ENCODE peak calls at places on chromosome 20, in ten cellular contexts. Y is left colon; F is SK-MEL-5; J is activated CD4-positive, alpha-beta T cell treated with anti-CD3 and anti-CD28 coated beads, Interleukin-2, amount 50 U/mL, for 1 hour; N is effector CD8-positive, alpha-beta T cell; E is stimulated activated CD4-positive, alpha-beta T cell treated with anti-CD3 and anti-CD28 coated beads, Interleukin-15, amount 100 ng/mL, for 24 hours; A is NCI-H774; L is T-helper 2 cell; W is hippocampal formation; D is NCI-H748 treated with DMSO at 0.1 percent for 48 hours. V is an unnamed sample.

GRCh38 chr20:44747166-44748004 is 1.7 kb downstream of the KCNK15 start:
- DNase-seq in D (peak), J (peak), N (peak), W (peak), A (peak), Y (peak), F (peak), E (peak), L (no peak), V (peak)

GRCh38 chr20:23145281-23145700 is 59.2 kb upstream of the CD93 start:
- DNase-seq in F (no peak), E (no peak), N (no peak), Y (no peak), A (no peak), W (no peak), J (no peak), L (no peak), D (no peak), V (no peak)

GRCh38 chr20:10555865-10556308 is 117.9 kb downstream of the JAG1 start:
- DNase-seq in Y (no peak), F (no peak), N (no peak), D (no peak), W (no peak), E (no peak), J (no peak), A (no peak), L (no peak), V (no peak)

GRCh38 chr20:33995053-33995816 is 1.5 kb downstream of the RALY start:
- DNase-seq in L (no peak), D (no peak), W (no peak), J (no peak), Y (no peak), N (no peak), E (no peak), A (no peak), F (peak), V (no peak)

GRCh38 chr20:9660236-9660868 is 146.0 kb downstream of the LAMP5 start:
- DNase-seq in Y (no peak), J (no peak), L (no peak), E (peak), F (peak), D (no peak), N (no peak), W (no peak), A (no peak), V (no peak)

GRCh38 chr20:38229376-38230252 is 30.9 kb downstream of the KIAA1755 start:
- DNase-seq in Y (no peak), W (no peak), L (no peak), E (peak), D (no peak), A (no peak), N (no peak), J (no peak), F (peak), V (peak)

GRCh38 chr20:3163099-3164042 is 3.7 kb upstream of the FASTKD5 start:
- DNase-seq in L (no peak), N (no peak), Y (no peak), F (no peak), A (no peak), W (no peak), E (no peak), J (no peak), D (no peak), V (no peak)

GRCh38 chr20:41854765-41855164 is 236.6 kb upstream of the CHD6 start:
- DNase-seq in D (no peak), J (no peak), L (no peak), Y (no peak), E (no peak), F (no peak), W (no peak), N (no peak), A (no peak), V (no peak)

GRCh38 chr20:47576516-47577033 is 74.9 kb downstream of the NCOA3 start:
- DNase-seq in Y (peak), J (no peak), N (no peak), F (peak), D (peak), L (no peak), E (no peak), W (peak), A (peak), V (peak)

GRCh38 chr20:34907616-34908469 is 31.4 kb downstream of the ACSS2 start:
- DNase-seq in Y (peak), W (no peak), A (no peak), E (no peak), L (no peak), D (no peak), N (no peak), J (no peak), F (peak), V (no peak)

GRCh38 chr20:1793821-1794220 is 101.4 kb upstream of the SIRPA start:
- DNase-seq in W (no peak), F (no peak), L (no peak), D (no peak), A (no peak), N (no peak), J (no peak), Y (no peak), E (no peak), V (no peak)

GRCh38 chr20:50245561-50246366 is 55.1 kb downstream of the CEBPB start:
- DNase-seq in Y (no peak), E (no peak), N (no peak), A (no peak), J (no peak), L (no peak), D (no peak), F (peak), W (no peak), V (no peak)

GRCh38 chr20:48614593-48615274 is 213.1 kb downstream of the PREX1 start:
- DNase-seq in W (no peak), J (no peak), D (no peak), E (no peak), N (no peak), A (no peak), Y (no peak), F (no peak), L (no peak), V (no peak)

GRCh38 chr20:475463-476357 is 13.4 kb upstream of the TBC1D20 start:
- DNase-seq in J (no peak), Y (no peak), A (no peak), F (no peak), N (no peak), W (no peak), D (no peak), E (no peak), L (no peak), V (no peak)

GRCh38 chr20:4217349-4217761 is 202.0 kb upstream of the RNF24 start:
- DNase-seq in F (no peak), W (no peak), N (no peak), D (no peak), L (no peak), E (no peak), A (no peak), Y (peak), J (no peak), V (no peak)

GRCh38 chr20:4084096-4084495 is 68.7 kb upstream of the RNF24 start:
- DNase-seq in D (no peak), Y (no peak), N (no peak), F (no peak), W (no peak), E (no peak), L (no peak), J (no peak), A (no peak), V (no peak)

GRCh38 chr20:7333846-7334245 is 566.4 kb downstream of the BMP2 start:
- DNase-seq in J (no peak), L (no peak), E (no peak), F (no peak), Y (no peak), A (no peak), N (no peak), W (no peak), D (no peak), V (no peak)

GRCh38 chr20:13037727-13038126 is 29.0 kb downstream of the SPTLC3 start:
- DNase-seq in W (no peak), F (peak), L (no peak), A (no peak), J (no peak), D (no peak), N (no peak), E (no peak), Y (no peak), V (no peak)

GRCh38 chr20:11544029-11544678 is 373.5 kb upstream of the BTBD3 start:
- DNase-seq in D (peak), L (no peak), A (peak), J (no peak), E (peak), W (peak), N (no peak), F (peak), Y (no peak), V (peak)

GRCh38 chr20:13995841-13996240 is 525 bp downstream of the MACROD2 start:
- DNase-seq in F (peak), Y (peak), A (peak), N (no peak), J (no peak), W (no peak), D (peak), E (peak), L (no peak), V (peak)